ENCODE peak calls at places on chromosomes 4 and X, in seven cellular contexts. One of them, this sample, is unnamed.

GRCh38 chrX:71609095-71609750 is 9.1 kb downstream of the CXCR3 start:
- DNase-seq in EL: no peak
- DNase-seq in DND-41: no peak
- DNase-seq in SK-MEL-5: no peak
- DNase-seq in sigmoid colon: no peak
- DNase-seq in GM13977: no peak
- DNase-seq in activated CD8-positive, alpha-beta T cell treated with anti-CD3 and anti-CD28 coated beads for 36 hours: no peak
- DNase-seq in this sample: no peak

GRCh38 chrX:93422693-93423092 is 250.7 kb downstream of the NAP1L3 start:
- DNase-seq in sigmoid colon: no peak
- DNase-seq in DND-41: no peak
- DNase-seq in GM13977: peak
- DNase-seq in SK-MEL-5: peak
- DNase-seq in EL: no peak
- DNase-seq in activated CD8-positive, alpha-beta T cell treated with anti-CD3 and anti-CD28 coated beads for 36 hours: no peak
- DNase-seq in this sample: peak

GRCh38 chr4:138507527-138507926 is 265.4 kb upstream of the SLC7A11 start:
- DNase-seq in DND-41: no peak
- DNase-seq in sigmoid colon: no peak
- DNase-seq in GM13977: no peak
- DNase-seq in SK-MEL-5: no peak
- DNase-seq in activated CD8-positive, alpha-beta T cell treated with anti-CD3 and anti-CD28 coated beads for 36 hours: no peak
- DNase-seq in EL: peak
- DNase-seq in this sample: no peak

GRCh38 chr4:42339935-42340406 is 57.3 kb upstream of the SHISA3 start:
- DNase-seq in DND-41: no peak
- DNase-seq in EL: peak
- DNase-seq in activated CD8-positive, alpha-beta T cell treated with anti-CD3 and anti-CD28 coated beads for 36 hours: no peak
- DNase-seq in SK-MEL-5: no peak
- DNase-seq in sigmoid colon: no peak
- DNase-seq in GM13977: no peak
- DNase-seq in this sample: no peak

GRCh38 chr4:54607521-54607920 is 50.2 kb upstream of the KIT start:
- DNase-seq in SK-MEL-5: no peak
- DNase-seq in EL: no peak
- DNase-seq in GM13977: no peak
- DNase-seq in DND-41: no peak
- DNase-seq in activated CD8-positive, alpha-beta T cell treated with anti-CD3 and anti-CD28 coated beads for 36 hours: no peak
- DNase-seq in sigmoid colon: no peak
- DNase-seq in this sample: no peak

GRCh38 chr4:166174717-166175510 is 301.9 kb downstream of the TLL1 start:
- DNase-seq in sigmoid colon: no peak
- DNase-seq in SK-MEL-5: peak
- DNase-seq in GM13977: no peak
- DNase-seq in DND-41: no peak
- DNase-seq in activated CD8-positive, alpha-beta T cell treated with anti-CD3 and anti-CD28 coated beads for 36 hours: no peak
- DNase-seq in EL: peak
- DNase-seq in this sample: no peak

GRCh38 chr4:163109967-163110366 is 56.7 kb downstream of the NAF1 start:
- DNase-seq in sigmoid colon: no peak
- DNase-seq in EL: no peak
- DNase-seq in DND-41: no peak
- DNase-seq in SK-MEL-5: no peak
- DNase-seq in activated CD8-positive, alpha-beta T cell treated with anti-CD3 and anti-CD28 coated beads for 36 hours: no peak
- DNase-seq in GM13977: no peak
- DNase-seq in this sample: no peak

GRCh38 chrX:36198575-36198974 is 279.0 kb downstream of the CFAP47 start:
- DNase-seq in GM13977: no peak
- DNase-seq in EL: no peak
- DNase-seq in activated CD8-positive, alpha-beta T cell treated with anti-CD3 and anti-CD28 coated beads for 36 hours: no peak
- DNase-seq in sigmoid colon: no peak
- DNase-seq in SK-MEL-5: no peak
- DNase-seq in DND-41: no peak
- DNase-seq in this sample: no peak

GRCh38 chrX:19846995-19847790 is 40.2 kb downstream of the SH3KBP1 start:
- DNase-seq in activated CD8-positive, alpha-beta T cell treated with anti-CD3 and anti-CD28 coated beads for 36 hours: peak
- DNase-seq in DND-41: peak
- DNase-seq in EL: peak
- DNase-seq in GM13977: no peak
- DNase-seq in sigmoid colon: no peak
- DNase-seq in SK-MEL-5: peak
- DNase-seq in this sample: no peak

GRCh38 chr4:118557298-118557851 is 127.8 kb upstream of the METTL14 start:
- DNase-seq in sigmoid colon: no peak
- DNase-seq in EL: peak
- DNase-seq in DND-41: peak
- DNase-seq in GM13977: no peak
- DNase-seq in activated CD8-positive, alpha-beta T cell treated with anti-CD3 and anti-CD28 coated beads for 36 hours: no peak
- DNase-seq in SK-MEL-5: peak
- DNase-seq in this sample: peak

GRCh38 chr4:88865466-88865865 is 167.8 kb upstream of the NAP1L5 start:
- DNase-seq in GM13977: no peak
- DNase-seq in sigmoid colon: no peak
- DNase-seq in EL: no peak
- DNase-seq in DND-41: no peak
- DNase-seq in SK-MEL-5: no peak
- DNase-seq in activated CD8-positive, alpha-beta T cell treated with anti-CD3 and anti-CD28 coated beads for 36 hours: no peak
- DNase-seq in this sample: no peak

GRCh38 chr4:119299221-119300071 is 22.5 kb downstream of the FABP2 start:
- DNase-seq in GM13977: peak
- DNase-seq in DND-41: no peak
- DNase-seq in EL: peak
- DNase-seq in activated CD8-positive, alpha-beta T cell treated with anti-CD3 and anti-CD28 coated beads for 36 hours: no peak
- DNase-seq in SK-MEL-5: no peak
- DNase-seq in sigmoid colon: no peak
- DNase-seq in this sample: peak

GRCh38 chr4:3248178-3248480 is 830 bp upstream of the MSANTD1 start:
- DNase-seq in EL: no peak
- DNase-seq in activated CD8-positive, alpha-beta T cell treated with anti-CD3 and anti-CD28 coated beads for 36 hours: no peak
- DNase-seq in GM13977: no peak
- DNase-seq in DND-41: no peak
- DNase-seq in sigmoid colon: no peak
- DNase-seq in SK-MEL-5: no peak
- DNase-seq in this sample: no peak

This sample was measured in pons.